ENCODE peak calls at places on chromosomes 12 and 14, in five cellular contexts. C, A, Y, M and W are unnamed samples.

GRCh38 chr12:120394483-120395367 is 25.8 kb upstream of the MSI1 start:
- DNase-seq in Y (no peak), C (no peak), M (no peak), A (no peak), W (no peak)

GRCh38 chr14:101874001-101874400 is 90.4 kb upstream of the DYNC1H1 start:
- DNase-seq in Y (no peak), M (no peak), A (no peak), C (no peak), W (no peak)

GRCh38 chr14:92850492-92850891 is 56.4 kb downstream of the GOLGA5 start:
- DNase-seq in A (no peak), M (no peak), Y (no peak), C (no peak), W (no peak)

GRCh38 chr12:100827901-100828520 is 33.4 kb downstream of the ANO4 start:
- DNase-seq in C (no peak), A (peak; percentile 16), Y (no peak), M (no peak), W (no peak)

GRCh38 chr12:29039013-29039412 is 110.1 kb upstream of the FAR2 start:
- DNase-seq in A (no peak), M (no peak), Y (no peak), C (no peak), W (no peak)

GRCh38 chr14:63899953-63900352 is 47.1 kb downstream of the SYNE2 start:
- DNase-seq in A (no peak), C (no peak), M (no peak), Y (no peak), W (no peak)

GRCh38 chr14:64232095-64232830 is 61.9 kb downstream of the ESR2 start:
- DNase-seq in Y (no peak), C (no peak), M (no peak), A (peak; percentile 13), W (peak; percentile 97)

GRCh38 chr12:81668475-81668874 is 90.7 kb downstream of the PPFIA2 start:
- DNase-seq in M (no peak), A (peak; percentile 56), C (no peak), Y (no peak), W (no peak)

GRCh38 chr12:70637686-70638085 is 457 bp upstream of the PTPRB start:
- DNase-seq in A (no peak), C (no peak), Y (no peak), M (no peak), W (no peak)

GRCh38 chr14:59377485-59377884 is 87.7 kb downstream of the GPR135 start:
- DNase-seq in Y (no peak), A (no peak), M (no peak), C (no peak), W (no peak)

GRCh38 chr12:112182499-112182898 is 57.1 kb downstream of the TRAFD1 start:
- DNase-seq in A (no peak), C (no peak), M (no peak), Y (no peak), W (no peak)

GRCh38 chr12:13368431-13368830 is 171.9 kb downstream of the EMP1 start:
- DNase-seq in M (no peak), A (no peak), Y (no peak), C (no peak), W (no peak)

GRCh38 chr14:69285661-69286255 is 25.8 kb downstream of the GALNT16 start:
- DNase-seq in M (no peak), A (no peak), Y (no peak), C (no peak), W (no peak)